ENCODE peak calls at places on chromosomes 11 and 22, in ten cellular contexts. Y is kidney, S is BJ, M is fibroblast of villous mesenchyme, P is heart left ventricle, N is pancreas, A is stomach, J is AG04449, K is body of pancreas, D is right lobe of liver. O is an unnamed sample.

GRCh38 chr11:44270403-44271192 is 39.3 kb downstream of the ALX4 start:
- DNase-seq in Y (no peak), S (no peak), M (no peak), P (no peak), N (peak), A (no peak), J (no peak), K (no peak), D (no peak), O (no peak)

GRCh38 chr11:287821-288327 is 1.1 kb upstream of the PGGHG start:
- DNase-seq in Y (peak), S (no peak), M (no peak), P (peak), N (peak), A (no peak), J (no peak), K (no peak), D (peak), O (no peak)

GRCh38 chr11:70065318-70066135 is 12.6 kb upstream of the ANO1 start:
- DNase-seq in Y (peak), S (no peak), M (no peak), P (no peak), N (no peak), A (no peak), J (no peak), K (no peak), D (no peak), O (no peak)

GRCh38 chr22:49235463-49236300 is 592.0 kb downstream of the BRD1 start:
- DNase-seq in Y (no peak), S (no peak), M (no peak), P (no peak), N (no peak), A (no peak), J (no peak), K (no peak), D (no peak), O (no peak)

GRCh38 chr22:26679003-26679629 is 21.7 kb downstream of the MIAT start:
- DNase-seq in Y (no peak), S (no peak), M (peak), P (peak), N (peak), A (peak), J (no peak), K (peak), D (peak), O (peak)

GRCh38 chr22:20580179-20580578 is 72.8 kb downstream of the MED15 start:
- DNase-seq in Y (no peak), S (no peak), M (no peak), P (no peak), N (no peak), A (no peak), J (no peak), K (no peak), D (no peak), O (no peak)

GRCh38 chr11:131693756-131694155 is 323.3 kb downstream of the NTM start:
- DNase-seq in Y (no peak), S (no peak), M (no peak), P (no peak), N (no peak), A (no peak), J (no peak), K (no peak), D (no peak), O (no peak)

GRCh38 chr11:94938399-94939055 is 34.8 kb downstream of the CWC15 start:
- DNase-seq in Y (peak), S (peak), M (peak), P (peak), N (no peak), A (no peak), J (peak), K (peak), D (peak), O (peak)

GRCh38 chr22:44648085-44648820 is 53.8 kb upstream of the PRR5 start:
- DNase-seq in Y (peak), S (peak), M (peak), P (no peak), N (no peak), A (no peak), J (no peak), K (no peak), D (no peak), O (no peak)

GRCh38 chr11:69567951-69568808 is 72.8 kb upstream of the CCND1 start:
- DNase-seq in Y (no peak), S (no peak), M (no peak), P (no peak), N (no peak), A (no peak), J (no peak), K (no peak), D (no peak), O (no peak)

GRCh38 chr11:8285228-8285627 is 21.6 kb upstream of the LMO1 start:
- DNase-seq in Y (no peak), S (no peak), M (no peak), P (no peak), N (no peak), A (no peak), J (no peak), K (no peak), D (no peak), O (no peak)

GRCh38 chr11:69375316-69376154 is 81.6 kb downstream of the MYEOV start:
- DNase-seq in Y (peak), S (no peak), M (no peak), P (no peak), N (peak), A (peak), J (no peak), K (no peak), D (no peak), O (no peak)

GRCh38 chr11:60942970-60943565 is 8.9 kb downstream of the SLC15A3 start:
- DNase-seq in Y (no peak), S (no peak), M (no peak), P (no peak), N (no peak), A (peak), J (no peak), K (peak), D (no peak), O (no peak)

GRCh38 chr22:43066844-43067385 is 22.3 kb downstream of the TTLL1 start:
- DNase-seq in Y (no peak), S (no peak), M (peak), P (no peak), N (no peak), A (no peak), J (peak), K (no peak), D (no peak), O (no peak)

GRCh38 chr22:48102581-48102980 is 1340.1 kb downstream of the TBC1D22A start:
- DNase-seq in Y (no peak), S (no peak), M (no peak), P (no peak), N (no peak), A (peak), J (no peak), K (no peak), D (no peak), O (no peak)

GRCh38 chr11:134486704-134487103 is 74.7 kb upstream of the B3GAT1 start:
- DNase-seq in Y (no peak), S (no peak), M (no peak), P (no peak), N (no peak), A (no peak), J (no peak), K (no peak), D (no peak), O (no peak)

DNA sequence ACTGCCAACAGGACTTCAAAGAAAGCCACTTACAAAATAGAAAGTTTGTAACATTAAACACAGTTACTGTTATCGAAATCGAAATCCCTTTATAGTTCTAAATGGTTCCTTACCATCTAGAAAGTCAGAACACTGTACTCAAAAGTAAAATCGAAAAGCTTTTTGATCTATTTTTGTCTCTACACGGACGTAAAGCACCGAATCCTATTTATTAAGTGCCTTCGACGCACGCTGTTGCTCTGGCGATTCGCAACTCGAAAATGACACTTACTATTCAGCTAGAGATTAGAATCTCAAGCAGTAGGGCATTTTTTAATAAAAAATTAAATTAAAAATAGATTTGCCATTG is 78.3 kb downstream of the LARGE1 start:
- DNase-seq in Y (no peak), S (no peak), M (no peak), P (no peak), N (no peak), A (no peak), J (no peak), K (no peak), D (no peak), O (no peak)
- H3K4me3 ChIP-seq in Y (no peak), S (no peak), M (no peak), P (no peak), N (no peak), A (no peak), J (no peak), K (no peak), D (no peak), O (no peak)

GRCh38 chr11:46445887-46446286 is 54.3 kb upstream of the CHRM4 start:
- DNase-seq in Y (no peak), S (no peak), M (no peak), P (no peak), N (no peak), A (no peak), J (no peak), K (no peak), D (no peak), O (no peak)

GRCh38 chr11:46447544-46447943 is 56.0 kb upstream of the CHRM4 start:
- DNase-seq in Y (no peak), S (no peak), M (no peak), P (no peak), N (no peak), A (no peak), J (no peak), K (no peak), D (no peak), O (no peak)

GRCh38 chr11:46445192-46445591 is 53.6 kb upstream of the CHRM4 start:
- DNase-seq in Y (no peak), S (no peak), M (no peak), P (no peak), N (no peak), A (no peak), J (no peak), K (no peak), D (no peak), O (no peak)

GRCh38 chr11:46444305-46444704 is 52.7 kb upstream of the CHRM4 start:
- DNase-seq in Y (no peak), S (no peak), M (no peak), P (no peak), N (no peak), A (no peak), J (no peak), K (no peak), D (no peak), O (no peak)

DNA sequence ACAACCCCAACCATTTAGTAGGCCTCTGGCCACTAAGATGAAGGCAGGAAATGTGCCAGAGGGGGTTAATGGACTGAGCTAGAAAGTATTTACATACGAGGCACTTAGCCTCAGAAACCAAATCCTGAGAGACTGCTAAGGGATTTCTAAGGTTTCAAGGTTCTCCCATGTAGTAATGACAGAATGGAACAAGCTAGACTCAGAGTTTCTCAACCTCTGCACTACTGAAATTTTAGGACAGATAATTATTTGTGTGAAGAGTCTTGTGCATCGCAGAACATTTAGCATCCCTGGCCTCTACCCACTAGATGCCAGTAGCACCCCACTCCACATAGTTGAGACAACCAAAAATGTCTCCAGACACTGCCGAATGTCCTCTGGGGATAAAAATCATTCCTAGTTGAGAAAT is 54.8 kb upstream of the CHRM4 start:
- DNase-seq in Y (no peak), S (no peak), M (peak), P (no peak), N (no peak), A (no peak), J (peak), K (no peak), D (no peak), O (peak)
- TF ChIP-seq CTCF in Y (peak), S (peak), M (peak), P (no peak), N (no peak), A (no peak), J (peak), K (no peak), D (no peak), O (peak)

DNA sequence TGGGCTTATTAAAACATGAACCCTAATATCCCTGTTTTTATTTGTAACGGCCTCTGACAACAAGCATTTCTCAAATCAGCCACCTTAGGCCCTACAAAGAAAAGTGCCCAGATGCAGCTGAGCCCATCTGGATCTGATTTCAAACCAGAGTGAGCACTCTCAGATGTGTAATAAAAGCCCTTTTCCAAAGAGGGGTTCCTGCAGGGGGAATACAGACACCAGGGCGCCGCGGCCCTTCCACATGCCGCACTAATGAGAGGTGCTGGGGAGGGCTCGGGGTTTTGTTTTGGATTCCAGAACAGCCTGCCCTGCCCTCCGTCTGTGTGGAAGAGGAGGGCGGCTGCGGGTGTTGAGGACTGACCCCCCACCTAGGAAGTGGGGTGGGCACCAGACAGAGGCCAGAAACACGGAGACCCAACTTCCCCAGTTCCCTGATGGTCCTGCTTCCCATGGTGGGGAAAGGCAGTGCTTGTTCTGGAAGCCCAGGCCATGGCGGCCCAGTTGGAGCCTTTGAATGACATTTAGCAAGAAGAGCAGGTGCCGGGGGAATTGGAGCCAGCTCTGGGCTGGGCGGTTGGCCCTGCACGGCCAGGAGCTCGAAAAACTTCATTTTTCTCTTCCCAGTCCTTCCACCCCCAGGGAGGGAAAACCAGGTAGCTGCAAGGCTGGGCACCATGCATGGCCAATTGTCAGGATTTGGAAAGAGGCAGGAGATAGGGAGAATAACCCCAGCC is 63.7 kb downstream of the MACROD1 start:
- DNase-seq in Y (no peak), S (no peak), M (no peak), P (no peak), N (no peak), A (no peak), J (no peak), K (no peak), D (no peak), O (no peak)
- H3K4me3 ChIP-seq in Y (no peak), S (no peak), M (no peak), P (no peak), N (no peak), A (no peak), J (no peak), K (no peak), D (no peak), O (no peak)

DNA sequence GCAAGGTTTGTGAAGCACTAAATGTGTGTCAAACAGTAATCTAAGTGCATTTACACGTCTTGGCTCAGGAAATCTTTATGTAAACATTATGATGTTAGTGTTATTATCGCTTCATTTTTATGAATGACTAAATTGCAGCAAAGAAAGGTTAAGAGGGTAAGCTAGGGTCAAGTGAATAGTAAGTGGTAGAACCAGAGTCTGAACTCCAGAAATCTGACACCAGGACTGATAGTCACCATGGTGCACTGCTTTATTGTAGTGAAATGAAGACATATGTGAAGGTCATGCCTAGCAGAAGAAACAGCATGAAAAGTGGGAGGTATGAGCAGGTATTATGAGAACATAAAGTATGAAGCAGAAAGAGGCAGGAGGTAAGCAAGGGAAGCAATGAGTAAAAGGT is 368.7 kb upstream of the TENM4 start:
- DNase-seq in Y (no peak), S (no peak), M (no peak), P (no peak), N (no peak), A (no peak), J (no peak), K (no peak), D (no peak), O (no peak)
- TF ChIP-seq CTCF in Y (no peak), S (no peak), M (no peak), P (no peak), N (no peak), A (no peak), J (no peak), K (no peak), D (no peak), O (no peak)

GRCh38 chr11:17763703-17764102 is 29.1 kb downstream of the KCNC1 start:
- DNase-seq in Y (no peak), S (no peak), M (no peak), P (no peak), N (no peak), A (no peak), J (no peak), K (no peak), D (no peak), O (no peak)
- H3K4me3 ChIP-seq in Y (no peak), S (no peak), M (no peak), P (no peak), N (no peak), A (no peak), J (no peak), K (no peak), D (no peak), O (no peak)

GRCh38 chr22:50272103-50272782 is 2.1 kb upstream of the MAPK11 start:
- DNase-seq in Y (no peak), S (no peak), M (no peak), P (no peak), N (no peak), A (no peak), J (no peak), K (no peak), D (no peak), O (no peak)

GRCh38 chr22:50271011-50271394 is 823 bp upstream of the MAPK11 start:
- DNase-seq in Y (no peak), S (no peak), M (no peak), P (no peak), N (no peak), A (no peak), J (no peak), K (no peak), D (no peak), O (no peak)

GRCh38 chr22:50269573-50270301 is 443 bp downstream of the MAPK11 start:
- DNase-seq in Y (no peak), S (no peak), M (no peak), P (no peak), N (no peak), A (no peak), J (no peak), K (no peak), D (no peak), O (no peak)

GRCh38 chr22:50270302-50271010 is at the start of gene MAPK11:
- DNase-seq in Y (peak), S (no peak), M (peak), P (peak), N (peak), A (peak), J (no peak), K (peak), D (peak), O (no peak)

DNA sequence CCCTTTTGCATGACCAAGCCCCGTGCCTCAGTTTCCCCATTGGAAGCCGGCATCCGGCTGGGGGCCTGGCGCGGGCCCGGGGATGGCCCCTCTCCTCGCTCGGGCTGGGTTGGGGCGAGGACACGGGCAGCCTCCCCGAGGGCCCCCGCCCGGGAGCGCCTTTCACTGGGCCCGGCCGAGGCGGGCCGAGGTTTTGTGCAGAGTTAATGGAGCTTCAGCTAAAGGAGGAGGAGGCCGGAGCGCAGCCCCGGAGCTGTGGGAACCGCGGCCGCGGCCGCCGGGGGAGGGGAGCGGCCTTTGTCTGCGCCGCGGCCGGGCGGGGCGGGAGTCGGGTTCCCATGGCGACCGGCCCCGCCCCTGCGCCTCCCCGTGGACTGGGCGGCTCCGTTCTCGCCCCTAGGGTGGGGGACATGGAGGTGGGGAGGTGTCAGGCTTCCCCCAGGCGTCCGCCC is 1.4 kb upstream of the MAPK11 start:
- DNase-seq in Y (no peak), S (no peak), M (peak), P (peak), N (peak), A (peak), J (no peak), K (peak), D (peak), O (no peak)
- TF ChIP-seq CTCF in Y (peak), S (peak), M (no peak), P (no peak), N (no peak), A (peak), J (peak), K (no peak), D (no peak), O (no peak)

DNA sequence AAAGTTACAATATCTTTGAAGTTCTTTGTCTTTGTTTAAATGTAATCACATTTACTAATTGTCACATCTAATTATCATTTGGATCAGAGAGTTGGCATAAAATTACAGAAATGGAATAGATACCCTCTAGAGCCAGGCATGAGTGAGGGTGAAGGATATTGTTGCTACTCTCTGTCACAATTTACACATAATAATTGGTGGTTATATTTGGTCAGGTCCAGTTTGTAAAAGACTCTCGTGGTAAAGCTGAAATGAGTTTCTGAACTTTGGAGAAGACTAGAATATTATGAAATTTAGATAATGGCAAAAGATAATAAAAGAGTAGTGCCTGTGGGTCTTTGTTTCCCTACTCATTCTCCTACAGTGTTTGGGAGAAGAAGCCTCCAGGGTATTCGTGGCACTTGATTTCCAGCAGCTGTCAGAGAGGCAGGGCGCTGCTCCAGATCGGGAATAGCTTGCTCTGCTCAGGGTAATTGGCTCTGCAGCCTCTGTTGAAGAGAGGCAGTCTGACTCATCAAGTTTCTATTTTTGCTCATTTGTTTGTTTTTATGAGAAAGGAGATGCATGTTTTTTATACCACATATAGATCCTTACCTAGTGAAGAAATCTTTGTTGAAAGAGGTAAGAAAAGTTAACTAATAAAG is 349.9 kb downstream of the CNTN5 start:
- DNase-seq in Y (peak), S (no peak), M (peak), P (peak), N (no peak), A (no peak), J (peak), K (peak), D (no peak), O (peak)
- H3K4me3 ChIP-seq in Y (no peak), S (no peak), M (no peak), P (no peak), N (no peak), A (no peak), J (no peak), K (no peak), D (no peak), O (no peak)

GRCh38 chr22:34111210-34111824 is 191.0 kb upstream of the LARGE1 start:
- DNase-seq in Y (no peak), S (no peak), M (peak), P (peak), N (no peak), A (peak), J (no peak), K (peak), D (peak), O (no peak)
- TF ChIP-seq CTCF in Y (peak), S (peak), M (peak), P (peak), N (peak), A (peak), J (peak), K (peak), D (peak), O (peak)

GRCh38 chr11:1391165-1392010 is 1.7 kb downstream of the BRSK2 start:
- DNase-seq in Y (peak), S (no peak), M (no peak), P (no peak), N (no peak), A (no peak), J (no peak), K (peak), D (no peak), O (no peak)
- H3K4me3 ChIP-seq in Y (no peak), S (no peak), M (no peak), P (no peak), N (peak), A (peak), J (no peak), K (peak), D (no peak), O (no peak)

O was measured in astrocyte of the cerebellum.